ENCODE peak calls at places on chromosomes 13 and 19, in nine cellular contexts. U, Z, T, F, V, X, L, D and Y are unnamed samples.

GRCh38 chr13:71607575-71607974 is 259.4 kb downstream of the DACH1 start:
- DNase-seq in U (no peak), Z (no peak), T (no peak), F (no peak), V (no peak), X (no peak), L (no peak), D (no peak), Y (no peak)

GRCh38 chr19:40143612-40144011 is 47.6 kb upstream of the MAP3K10 start:
- DNase-seq in U (no peak), Z (no peak), T (no peak), F (no peak), V (no peak), X (no peak), L (peak), D (no peak), Y (no peak)

GRCh38 chr19:50485284-50485955 is 8.8 kb upstream of the GARIN5A start:
- DNase-seq in U (no peak), Z (no peak), T (no peak), F (no peak), V (no peak), X (no peak), L (no peak), D (no peak), Y (no peak)

GRCh38 chr19:42352216-42352892 is 26.9 kb downstream of the MEGF8 start:
- DNase-seq in U (no peak), Z (no peak), T (no peak), F (peak), V (no peak), X (no peak), L (no peak), D (no peak), Y (peak)

GRCh38 chr19:10766681-10767201 is 48.9 kb downstream of the DNM2 start:
- DNase-seq in U (peak), Z (no peak), T (no peak), F (no peak), V (no peak), X (no peak), L (no peak), D (no peak), Y (peak)

GRCh38 chr19:50669319-50670101 is 20.3 kb downstream of the C19orf81 start:
- DNase-seq in U (no peak), Z (peak), T (peak), F (no peak), V (peak), X (no peak), L (peak), D (no peak), Y (peak)

GRCh38 chr13:97367016-97367415 is 67.0 kb upstream of the RAP2A start:
- DNase-seq in U (no peak), Z (no peak), T (peak), F (no peak), V (no peak), X (no peak), L (peak), D (no peak), Y (peak)

GRCh38 chr13:48733739-48734329 is 80.1 kb downstream of the CYSLTR2 start:
- DNase-seq in U (no peak), Z (no peak), T (no peak), F (no peak), V (no peak), X (no peak), L (no peak), D (no peak), Y (no peak)

GRCh38 chr19:6887326-6887725 is at the start of gene ADGRE1:
- DNase-seq in U (no peak), Z (peak), T (no peak), F (no peak), V (no peak), X (no peak), L (no peak), D (no peak), Y (no peak)

GRCh38 chr13:41694902-41695301 is 237.6 kb downstream of the RGCC start:
- DNase-seq in U (no peak), Z (peak), T (peak), F (no peak), V (peak), X (peak), L (peak), D (no peak), Y (peak)

GRCh38 chr19:50173144-50173543 is 10.1 kb upstream of the IZUMO2 start:
- DNase-seq in U (no peak), Z (no peak), T (peak), F (no peak), V (no peak), X (no peak), L (no peak), D (no peak), Y (no peak)

GRCh38 chr19:32581704-32582164 is 744 bp downstream of the PDCD5 start:
- DNase-seq in U (no peak), Z (no peak), T (peak), F (no peak), V (peak), X (no peak), L (no peak), D (no peak), Y (peak)

GRCh38 chr13:102286326-102286725 is 115.5 kb downstream of the FGF14 start:
- DNase-seq in U (no peak), Z (no peak), T (peak), F (no peak), V (peak), X (no peak), L (no peak), D (no peak), Y (peak)

GRCh38 chr19:29685326-29685725 is 20.1 kb downstream of the PLEKHF1 start:
- DNase-seq in U (no peak), Z (no peak), T (no peak), F (no peak), V (no peak), X (no peak), L (no peak), D (no peak), Y (no peak)

GRCh38 chr13:97781891-97782305 is 171.6 kb upstream of the IPO5 start:
- DNase-seq in U (no peak), Z (no peak), T (no peak), F (no peak), V (no peak), X (no peak), L (no peak), D (no peak), Y (no peak)

GRCh38 chr19:47284324-47284899 is 9.7 kb downstream of the INAFM1 start:
- DNase-seq in U (no peak), Z (peak), T (peak), F (peak), V (peak), X (no peak), L (peak), D (peak), Y (peak)